ENCODE peak calls at places on chromosomes 3 and 15, in eight cellular contexts. F is fibroblast of lung, C is GM12865, M is stomach, G is HepG2, W is IMR-90, A is sigmoid colon, H is prostate gland. X is an unnamed sample.

GRCh38 chr15:67149859-67150824 is 84.7 kb downstream of the SMAD3 start:
- DNase-seq in F (peak), C (peak), M (peak), G (peak), W (peak), A (peak), H (no peak), X (peak)

GRCh38 chr15:61159901-61160300 is 69.2 kb downstream of the RORA start:
- DNase-seq in F (no peak), C (no peak), M (no peak), G (no peak), W (no peak), A (no peak), H (no peak), X (no peak)

GRCh38 chr3:8629151-8630021 is 15.2 kb downstream of the SSUH2 start:
- DNase-seq in F (peak), C (peak), M (peak), G (no peak), W (peak), A (peak), H (no peak), X (no peak)

GRCh38 chr3:124315215-124316033 is 323.5 kb upstream of the ROPN1 start:
- DNase-seq in F (peak), C (no peak), M (no peak), G (no peak), W (peak), A (no peak), H (no peak), X (no peak)

GRCh38 chr3:194761384-194761783 is 75.7 kb downstream of the FAM43A start:
- DNase-seq in F (no peak), C (no peak), M (no peak), G (no peak), W (no peak), A (peak), H (no peak), X (no peak)

GRCh38 chr15:48596841-48597240 is 48.7 kb downstream of the FBN1 start:
- DNase-seq in F (no peak), C (peak), M (no peak), G (no peak), W (no peak), A (no peak), H (no peak), X (no peak)

GRCh38 chr15:73378089-73378488 is 9.3 kb upstream of the HCN4 start:
- DNase-seq in F (no peak), C (no peak), M (no peak), G (no peak), W (no peak), A (no peak), H (no peak), X (no peak)

GRCh38 chr3:104596551-104596950 is 770.2 kb upstream of the ALCAM start:
- DNase-seq in F (peak), C (peak), M (no peak), G (peak), W (peak), A (no peak), H (peak), X (no peak)

GRCh38 chr15:36291501-36291900 is 287.9 kb upstream of the CDIN1 start:
- DNase-seq in F (no peak), C (no peak), M (no peak), G (no peak), W (no peak), A (no peak), H (no peak), X (no peak)

GRCh38 chr3:69724722-69725435 is 14.4 kb upstream of the MITF start:
- DNase-seq in F (no peak), C (no peak), M (no peak), G (no peak), W (no peak), A (no peak), H (no peak), X (no peak)

GRCh38 chr15:59686389-59686788 is 2.7 kb downstream of the BNIP2 start:
- DNase-seq in F (no peak), C (peak), M (no peak), G (no peak), W (no peak), A (no peak), H (no peak), X (peak)

GRCh38 chr3:135106445-135106844 is 311.4 kb downstream of the EPHB1 start:
- DNase-seq in F (no peak), C (peak), M (peak), G (peak), W (peak), A (no peak), H (no peak), X (no peak)

GRCh38 chr15:57134877-57135276 is 216.4 kb downstream of the TCF12 start:
- DNase-seq in F (no peak), C (no peak), M (no peak), G (no peak), W (no peak), A (no peak), H (no peak), X (no peak)

GRCh38 chr3:4719011-4719649 is 226.0 kb downstream of the ITPR1 start:
- DNase-seq in F (no peak), C (no peak), M (no peak), G (no peak), W (peak), A (no peak), H (no peak), X (no peak)

GRCh38 chr15:92462771-92463170 is 69.1 kb downstream of the ST8SIA2 start:
- DNase-seq in F (no peak), C (no peak), M (no peak), G (no peak), W (no peak), A (no peak), H (no peak), X (no peak)

GRCh38 chr15:65998486-65998885 is 129.2 kb downstream of the RAB11A start:
- DNase-seq in F (no peak), C (no peak), M (no peak), G (no peak), W (no peak), A (no peak), H (no peak), X (no peak)

GRCh38 chr15:29822100-29822684 is at the start of gene TJP1:
- DNase-seq in F (peak), C (no peak), M (peak), G (peak), W (peak), A (peak), H (peak), X (no peak)

GRCh38 chr15:65993762-65994161 is 124.5 kb downstream of the RAB11A start:
- DNase-seq in F (no peak), C (no peak), M (no peak), G (no peak), W (no peak), A (no peak), H (no peak), X (no peak)

GRCh38 chr3:45182915-45183881 is 37.0 kb upstream of the CDCP1 start:
- DNase-seq in F (peak), C (no peak), M (peak), G (peak), W (peak), A (no peak), H (peak), X (no peak)

GRCh38 chr3:102471001-102471400 is 36.2 kb downstream of the ZPLD1 start:
- DNase-seq in F (no peak), C (peak), M (no peak), G (no peak), W (no peak), A (no peak), H (no peak), X (no peak)
- TF ChIP-seq CTCF in F (peak), C (peak), M (no peak), G (peak), W (no peak), A (no peak), H (no peak), X (peak)

GRCh38 chr3:54917172-54917571 is 10.7 kb downstream of the LRTM1 start:
- DNase-seq in F (no peak), C (no peak), M (no peak), G (no peak), W (peak), A (no peak), H (no peak), X (no peak)
- TF ChIP-seq CTCF in F (no peak), C (no peak), M (no peak), G (no peak), W (no peak), A (no peak), H (no peak), X (no peak)

GRCh38 chr15:69497076-69497475 is 44.5 kb downstream of the RPLP1 start:
- DNase-seq in F (no peak), C (no peak), M (no peak), G (no peak), W (no peak), A (no peak), H (no peak), X (no peak)
- TF ChIP-seq CTCF in F (no peak), C (no peak), M (no peak), G (no peak), W (no peak), A (no peak), H (no peak), X (no peak)

GRCh38 chr3:171456765-171457164 is 3.4 kb downstream of the TNIK start:
- DNase-seq in F (no peak), C (no peak), M (no peak), G (no peak), W (no peak), A (no peak), H (no peak), X (no peak)

GRCh38 chr3:171451915-171452707 is 8.1 kb downstream of the TNIK start:
- DNase-seq in F (no peak), C (no peak), M (no peak), G (no peak), W (no peak), A (no peak), H (no peak), X (no peak)

GRCh38 chr3:171455603-171456550 is 4.3 kb downstream of the TNIK start:
- DNase-seq in F (no peak), C (no peak), M (no peak), G (no peak), W (no peak), A (no peak), H (no peak), X (no peak)

GRCh38 chr3:171454026-171454425 is 6.2 kb downstream of the TNIK start:
- DNase-seq in F (no peak), C (no peak), M (peak), G (no peak), W (no peak), A (no peak), H (no peak), X (no peak)

DNA sequence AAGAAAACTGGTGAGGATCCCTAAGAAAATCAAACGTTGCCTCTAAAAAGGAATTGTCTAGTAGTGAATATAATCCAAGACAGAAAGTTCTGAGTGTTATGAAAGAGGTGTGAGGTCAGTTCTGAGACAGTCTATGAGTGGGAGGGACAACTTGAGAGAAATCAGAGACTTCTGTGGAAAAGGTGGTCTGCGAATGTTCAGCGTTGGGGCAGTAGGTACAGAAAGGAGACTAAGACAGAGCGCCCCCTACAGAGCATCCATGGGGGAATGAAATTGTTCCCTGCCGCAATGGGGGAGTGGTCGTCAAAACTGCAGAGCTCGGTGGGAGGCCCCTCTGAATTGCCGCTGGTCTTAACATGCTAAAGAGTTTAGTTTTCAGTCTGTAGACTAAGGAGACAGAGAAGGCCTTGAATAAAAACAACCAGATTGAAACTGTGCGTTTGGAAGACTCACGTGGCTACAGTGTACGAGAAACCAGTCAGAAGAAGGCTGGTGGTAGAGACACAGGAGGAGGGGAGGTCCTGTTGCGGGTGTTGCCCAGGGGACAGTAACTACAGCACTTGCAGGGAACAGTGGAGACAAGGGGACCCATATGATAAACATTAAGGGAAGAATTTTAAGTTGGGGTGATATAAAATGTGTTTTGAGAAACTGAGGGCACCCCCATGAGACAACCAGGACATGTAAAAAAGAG is 6.9 kb downstream of the TNIK start:
- DNase-seq in F (peak), C (no peak), M (no peak), G (no peak), W (no peak), A (no peak), H (no peak), X (no peak)
- TF ChIP-seq CTCF in F (peak), C (peak), M (no peak), G (no peak), W (peak), A (no peak), H (no peak), X (peak)

X was measured in CD14-positive monocyte.